ENCODE peak calls at places on chromosomes 1 and 21, in ten cellular contexts. One of them, this sample, is unnamed.

GRCh38 chr1:205306929-205307566 is 14.5 kb downstream of the NUAK2 start:
- DNase-seq in stimulated activated CD4-positive, alpha-beta T cell treated with anti-CD3 and anti-CD28 coated beads, Interleukin-1b, Interleukin-23, amount 100 ng/mL, for 24 hours: no peak
- DNase-seq in NCI-H748 treated with DMSO at 0.1 percent for 48 hours: no peak
- DNase-seq in activated CD8-positive, alpha-beta memory T cell treated with anti-CD3 and anti-CD28 coated beads for 48 hours: no peak
- DNase-seq in CD8-positive, alpha-beta memory T cell: no peak
- DNase-seq in ELR: no peak
- DNase-seq in NCI-H1436: no peak
- DNase-seq in iris pigment epithelial cell: no peak
- DNase-seq in kidney tubule cell: no peak
- DNase-seq in AG08396: no peak
- DNase-seq in this sample: no peak

GRCh38 chr21:32484706-32485380 is 72.3 kb downstream of the EVA1C start:
- DNase-seq in stimulated activated CD4-positive, alpha-beta T cell treated with anti-CD3 and anti-CD28 coated beads, Interleukin-1b, Interleukin-23, amount 100 ng/mL, for 24 hours: no peak
- DNase-seq in NCI-H748 treated with DMSO at 0.1 percent for 48 hours: no peak
- DNase-seq in activated CD8-positive, alpha-beta memory T cell treated with anti-CD3 and anti-CD28 coated beads for 48 hours: no peak
- DNase-seq in CD8-positive, alpha-beta memory T cell: no peak
- DNase-seq in ELR: no peak
- DNase-seq in NCI-H1436: no peak
- DNase-seq in iris pigment epithelial cell: no peak
- DNase-seq in kidney tubule cell: no peak
- DNase-seq in AG08396: no peak
- DNase-seq in this sample: no peak

GRCh38 chr1:115336741-115337140 is 1.3 kb downstream of the NGF start:
- DNase-seq in stimulated activated CD4-positive, alpha-beta T cell treated with anti-CD3 and anti-CD28 coated beads, Interleukin-1b, Interleukin-23, amount 100 ng/mL, for 24 hours: no peak
- DNase-seq in NCI-H748 treated with DMSO at 0.1 percent for 48 hours: no peak
- DNase-seq in activated CD8-positive, alpha-beta memory T cell treated with anti-CD3 and anti-CD28 coated beads for 48 hours: no peak
- DNase-seq in CD8-positive, alpha-beta memory T cell: no peak
- DNase-seq in ELR: no peak
- DNase-seq in NCI-H1436: no peak
- DNase-seq in iris pigment epithelial cell: no peak
- DNase-seq in kidney tubule cell: no peak
- DNase-seq in AG08396: no peak
- DNase-seq in this sample: no peak

GRCh38 chr1:74674278-74675048 is 871 bp upstream of the ERICH3 start:
- DNase-seq in stimulated activated CD4-positive, alpha-beta T cell treated with anti-CD3 and anti-CD28 coated beads, Interleukin-1b, Interleukin-23, amount 100 ng/mL, for 24 hours: no peak
- DNase-seq in NCI-H748 treated with DMSO at 0.1 percent for 48 hours: no peak
- DNase-seq in activated CD8-positive, alpha-beta memory T cell treated with anti-CD3 and anti-CD28 coated beads for 48 hours: no peak
- DNase-seq in CD8-positive, alpha-beta memory T cell: no peak
- DNase-seq in ELR: no peak
- DNase-seq in NCI-H1436: no peak
- DNase-seq in iris pigment epithelial cell: no peak
- DNase-seq in kidney tubule cell: no peak
- DNase-seq in AG08396: no peak
- DNase-seq in this sample: no peak

GRCh38 chr1:67830928-67831596 is 2.2 kb downstream of the GNG12 start:
- DNase-seq in stimulated activated CD4-positive, alpha-beta T cell treated with anti-CD3 and anti-CD28 coated beads, Interleukin-1b, Interleukin-23, amount 100 ng/mL, for 24 hours: no peak
- DNase-seq in NCI-H748 treated with DMSO at 0.1 percent for 48 hours: no peak
- DNase-seq in activated CD8-positive, alpha-beta memory T cell treated with anti-CD3 and anti-CD28 coated beads for 48 hours: no peak
- DNase-seq in CD8-positive, alpha-beta memory T cell: no peak
- DNase-seq in ELR: peak
- DNase-seq in NCI-H1436: no peak
- DNase-seq in iris pigment epithelial cell: no peak
- DNase-seq in kidney tubule cell: peak
- DNase-seq in AG08396: no peak
- DNase-seq in this sample: no peak

GRCh38 chr21:29053656-29054055 is 19.8 kb downstream of the CCT8 start:
- DNase-seq in stimulated activated CD4-positive, alpha-beta T cell treated with anti-CD3 and anti-CD28 coated beads, Interleukin-1b, Interleukin-23, amount 100 ng/mL, for 24 hours: no peak
- DNase-seq in NCI-H748 treated with DMSO at 0.1 percent for 48 hours: no peak
- DNase-seq in activated CD8-positive, alpha-beta memory T cell treated with anti-CD3 and anti-CD28 coated beads for 48 hours: no peak
- DNase-seq in CD8-positive, alpha-beta memory T cell: no peak
- DNase-seq in ELR: no peak
- DNase-seq in NCI-H1436: no peak
- DNase-seq in iris pigment epithelial cell: no peak
- DNase-seq in kidney tubule cell: no peak
- DNase-seq in AG08396: no peak
- DNase-seq in this sample: peak

GRCh38 chr1:26535201-26535600 is 5.6 kb downstream of the RPS6KA1 start:
- DNase-seq in stimulated activated CD4-positive, alpha-beta T cell treated with anti-CD3 and anti-CD28 coated beads, Interleukin-1b, Interleukin-23, amount 100 ng/mL, for 24 hours: no peak
- DNase-seq in NCI-H748 treated with DMSO at 0.1 percent for 48 hours: no peak
- DNase-seq in activated CD8-positive, alpha-beta memory T cell treated with anti-CD3 and anti-CD28 coated beads for 48 hours: no peak
- DNase-seq in CD8-positive, alpha-beta memory T cell: no peak
- DNase-seq in ELR: no peak
- DNase-seq in NCI-H1436: no peak
- DNase-seq in iris pigment epithelial cell: no peak
- DNase-seq in kidney tubule cell: no peak
- DNase-seq in AG08396: no peak
- DNase-seq in this sample: no peak

GRCh38 chr1:168942165-168942564 is 164.3 kb upstream of the ATP1B1 start:
- DNase-seq in stimulated activated CD4-positive, alpha-beta T cell treated with anti-CD3 and anti-CD28 coated beads, Interleukin-1b, Interleukin-23, amount 100 ng/mL, for 24 hours: no peak
- DNase-seq in NCI-H748 treated with DMSO at 0.1 percent for 48 hours: no peak
- DNase-seq in activated CD8-positive, alpha-beta memory T cell treated with anti-CD3 and anti-CD28 coated beads for 48 hours: no peak
- DNase-seq in CD8-positive, alpha-beta memory T cell: no peak
- DNase-seq in ELR: no peak
- DNase-seq in NCI-H1436: no peak
- DNase-seq in iris pigment epithelial cell: no peak
- DNase-seq in kidney tubule cell: peak
- DNase-seq in AG08396: no peak
- DNase-seq in this sample: no peak

GRCh38 chr21:44962481-44962966 is 22.7 kb downstream of the SLX9 start:
- DNase-seq in stimulated activated CD4-positive, alpha-beta T cell treated with anti-CD3 and anti-CD28 coated beads, Interleukin-1b, Interleukin-23, amount 100 ng/mL, for 24 hours: no peak
- DNase-seq in NCI-H748 treated with DMSO at 0.1 percent for 48 hours: no peak
- DNase-seq in activated CD8-positive, alpha-beta memory T cell treated with anti-CD3 and anti-CD28 coated beads for 48 hours: no peak
- DNase-seq in CD8-positive, alpha-beta memory T cell: no peak
- DNase-seq in ELR: peak
- DNase-seq in NCI-H1436: no peak
- DNase-seq in iris pigment epithelial cell: peak
- DNase-seq in kidney tubule cell: peak
- DNase-seq in AG08396: peak
- DNase-seq in this sample: peak

GRCh38 chr1:169699769-169700168 is 11.7 kb downstream of the SELL start:
- DNase-seq in stimulated activated CD4-positive, alpha-beta T cell treated with anti-CD3 and anti-CD28 coated beads, Interleukin-1b, Interleukin-23, amount 100 ng/mL, for 24 hours: no peak
- DNase-seq in NCI-H748 treated with DMSO at 0.1 percent for 48 hours: no peak
- DNase-seq in activated CD8-positive, alpha-beta memory T cell treated with anti-CD3 and anti-CD28 coated beads for 48 hours: no peak
- DNase-seq in CD8-positive, alpha-beta memory T cell: no peak
- DNase-seq in ELR: no peak
- DNase-seq in NCI-H1436: no peak
- DNase-seq in iris pigment epithelial cell: no peak
- DNase-seq in kidney tubule cell: no peak
- DNase-seq in AG08396: no peak
- DNase-seq in this sample: no peak

GRCh38 chr21:46347791-46348381 is 23.9 kb downstream of the PCNT start:
- DNase-seq in stimulated activated CD4-positive, alpha-beta T cell treated with anti-CD3 and anti-CD28 coated beads, Interleukin-1b, Interleukin-23, amount 100 ng/mL, for 24 hours: no peak
- DNase-seq in NCI-H748 treated with DMSO at 0.1 percent for 48 hours: no peak
- DNase-seq in activated CD8-positive, alpha-beta memory T cell treated with anti-CD3 and anti-CD28 coated beads for 48 hours: no peak
- DNase-seq in CD8-positive, alpha-beta memory T cell: no peak
- DNase-seq in ELR: no peak
- DNase-seq in NCI-H1436: no peak
- DNase-seq in iris pigment epithelial cell: peak
- DNase-seq in kidney tubule cell: no peak
- DNase-seq in AG08396: peak
- DNase-seq in this sample: no peak

GRCh38 chr1:67058242-67058641 is 4.3 kb upstream of the SLC35D1 start:
- DNase-seq in stimulated activated CD4-positive, alpha-beta T cell treated with anti-CD3 and anti-CD28 coated beads, Interleukin-1b, Interleukin-23, amount 100 ng/mL, for 24 hours: no peak
- DNase-seq in NCI-H748 treated with DMSO at 0.1 percent for 48 hours: peak
- DNase-seq in activated CD8-positive, alpha-beta memory T cell treated with anti-CD3 and anti-CD28 coated beads for 48 hours: no peak
- DNase-seq in CD8-positive, alpha-beta memory T cell: no peak
- DNase-seq in ELR: no peak
- DNase-seq in NCI-H1436: no peak
- DNase-seq in iris pigment epithelial cell: no peak
- DNase-seq in kidney tubule cell: no peak
- DNase-seq in AG08396: no peak
- DNase-seq in this sample: no peak

GRCh38 chr1:161185282-161185682 is 8.0 kb upstream of the B4GALT3 start:
- DNase-seq in stimulated activated CD4-positive, alpha-beta T cell treated with anti-CD3 and anti-CD28 coated beads, Interleukin-1b, Interleukin-23, amount 100 ng/mL, for 24 hours: no peak
- DNase-seq in NCI-H748 treated with DMSO at 0.1 percent for 48 hours: no peak
- DNase-seq in activated CD8-positive, alpha-beta memory T cell treated with anti-CD3 and anti-CD28 coated beads for 48 hours: no peak
- DNase-seq in CD8-positive, alpha-beta memory T cell: peak
- DNase-seq in ELR: no peak
- DNase-seq in NCI-H1436: no peak
- DNase-seq in iris pigment epithelial cell: peak
- DNase-seq in kidney tubule cell: no peak
- DNase-seq in AG08396: peak
- DNase-seq in this sample: peak

GRCh38 chr1:199945591-199945990 is 81.9 kb upstream of the NR5A2 start:
- DNase-seq in stimulated activated CD4-positive, alpha-beta T cell treated with anti-CD3 and anti-CD28 coated beads, Interleukin-1b, Interleukin-23, amount 100 ng/mL, for 24 hours: no peak
- DNase-seq in NCI-H748 treated with DMSO at 0.1 percent for 48 hours: no peak
- DNase-seq in activated CD8-positive, alpha-beta memory T cell treated with anti-CD3 and anti-CD28 coated beads for 48 hours: no peak
- DNase-seq in CD8-positive, alpha-beta memory T cell: no peak
- DNase-seq in ELR: no peak
- DNase-seq in NCI-H1436: no peak
- DNase-seq in iris pigment epithelial cell: no peak
- DNase-seq in kidney tubule cell: no peak
- DNase-seq in AG08396: no peak
- DNase-seq in this sample: no peak

GRCh38 chr1:246214708-246215504 is 292.2 kb downstream of the SMYD3 start:
- DNase-seq in stimulated activated CD4-positive, alpha-beta T cell treated with anti-CD3 and anti-CD28 coated beads, Interleukin-1b, Interleukin-23, amount 100 ng/mL, for 24 hours: no peak
- DNase-seq in NCI-H748 treated with DMSO at 0.1 percent for 48 hours: peak
- DNase-seq in activated CD8-positive, alpha-beta memory T cell treated with anti-CD3 and anti-CD28 coated beads for 48 hours: no peak
- DNase-seq in CD8-positive, alpha-beta memory T cell: no peak
- DNase-seq in ELR: peak
- DNase-seq in NCI-H1436: no peak
- DNase-seq in iris pigment epithelial cell: peak
- DNase-seq in kidney tubule cell: peak
- DNase-seq in AG08396: peak
- DNase-seq in this sample: peak

GRCh38 chr1:59081795-59082194 is 215.1 kb upstream of the FGGY start:
- DNase-seq in stimulated activated CD4-positive, alpha-beta T cell treated with anti-CD3 and anti-CD28 coated beads, Interleukin-1b, Interleukin-23, amount 100 ng/mL, for 24 hours: no peak
- DNase-seq in NCI-H748 treated with DMSO at 0.1 percent for 48 hours: no peak
- DNase-seq in activated CD8-positive, alpha-beta memory T cell treated with anti-CD3 and anti-CD28 coated beads for 48 hours: no peak
- DNase-seq in CD8-positive, alpha-beta memory T cell: no peak
- DNase-seq in ELR: peak
- DNase-seq in NCI-H1436: no peak
- DNase-seq in iris pigment epithelial cell: no peak
- DNase-seq in kidney tubule cell: no peak
- DNase-seq in AG08396: no peak
- DNase-seq in this sample: peak

GRCh38 chr1:108075055-108075454 is 110.1 kb upstream of the VAV3 start:
- DNase-seq in stimulated activated CD4-positive, alpha-beta T cell treated with anti-CD3 and anti-CD28 coated beads, Interleukin-1b, Interleukin-23, amount 100 ng/mL, for 24 hours: no peak
- DNase-seq in NCI-H748 treated with DMSO at 0.1 percent for 48 hours: no peak
- DNase-seq in activated CD8-positive, alpha-beta memory T cell treated with anti-CD3 and anti-CD28 coated beads for 48 hours: no peak
- DNase-seq in CD8-positive, alpha-beta memory T cell: no peak
- DNase-seq in ELR: no peak
- DNase-seq in NCI-H1436: no peak
- DNase-seq in iris pigment epithelial cell: no peak
- DNase-seq in kidney tubule cell: no peak
- DNase-seq in AG08396: no peak
- DNase-seq in this sample: no peak

GRCh38 chr1:77824694-77825355 is 45.4 kb downstream of the MIGA1 start:
- DNase-seq in stimulated activated CD4-positive, alpha-beta T cell treated with anti-CD3 and anti-CD28 coated beads, Interleukin-1b, Interleukin-23, amount 100 ng/mL, for 24 hours: no peak
- DNase-seq in NCI-H748 treated with DMSO at 0.1 percent for 48 hours: no peak
- DNase-seq in activated CD8-positive, alpha-beta memory T cell treated with anti-CD3 and anti-CD28 coated beads for 48 hours: no peak
- DNase-seq in CD8-positive, alpha-beta memory T cell: no peak
- DNase-seq in ELR: peak
- DNase-seq in NCI-H1436: no peak
- DNase-seq in iris pigment epithelial cell: no peak
- DNase-seq in kidney tubule cell: no peak
- DNase-seq in AG08396: no peak
- DNase-seq in this sample: peak

This sample was measured in M059J.